ENCODE peak calls at places on chromosomes 2 and 18, in four cellular contexts. E is kidney epithelial cell, B is GM06990, R is uterus. W is an unnamed sample.

GRCh38 chr2:207041279-207041678 is 102.0 kb downstream of the CPO start:
- DNase-seq in E (no peak), B (no peak), R (no peak), W (no peak)

GRCh38 chr2:19865151-19865550 is 36.6 kb downstream of the TTC32 start:
- DNase-seq in E (no peak), B (peak), R (no peak), W (no peak)

GRCh38 chr2:176652300-176653182 is 383.3 kb downstream of the MTX2 start:
- DNase-seq in E (no peak), B (no peak), R (no peak), W (no peak)

GRCh38 chr2:16172324-16173175 is 232.2 kb downstream of the MYCN start:
- DNase-seq in E (no peak), B (no peak), R (no peak), W (no peak)

GRCh38 chr2:52639692-52640091 is 1127.9 kb upstream of the CHAC2 start:
- DNase-seq in E (no peak), B (no peak), R (no peak), W (no peak)

GRCh38 chr18:45935591-45936335 is 31.4 kb downstream of the EPG5 start:
- DNase-seq in E (no peak), B (no peak), R (no peak), W (no peak)

GRCh38 chr2:84894131-84894586 is 11.3 kb upstream of the TMSB10 start:
- DNase-seq in E (no peak), B (no peak), R (no peak), W (no peak)

GRCh38 chr2:31127931-31128330 is 10.3 kb downstream of the GALNT14 start:
- DNase-seq in E (no peak), B (no peak), R (no peak), W (no peak)

GRCh38 chr2:110858993-110859770 is 126.8 kb downstream of the ACOXL start:
- DNase-seq in E (no peak), B (no peak), R (no peak), W (no peak)

GRCh38 chr2:202109139-202109736 is 36.2 kb downstream of the KIAA2012 start:
- DNase-seq in E (no peak), B (no peak), R (no peak), W (no peak)

GRCh38 chr18:74493689-74494088 is 2.5 kb upstream of the CNDP2 start:
- DNase-seq in E (no peak), B (no peak), R (no peak), W (no peak)

GRCh38 chr2:98912221-98912851 is 23.7 kb downstream of the CRACDL start:
- DNase-seq in E (peak), B (no peak), R (no peak), W (no peak)

GRCh38 chr2:10303634-10304378 is 1.1 kb downstream of the HPCAL1 start:
- DNase-seq in E (no peak), B (peak), R (peak), W (no peak)
- TF ChIP-seq CTCF in E (no peak), B (no peak), R (no peak), W (no peak)

DNA sequence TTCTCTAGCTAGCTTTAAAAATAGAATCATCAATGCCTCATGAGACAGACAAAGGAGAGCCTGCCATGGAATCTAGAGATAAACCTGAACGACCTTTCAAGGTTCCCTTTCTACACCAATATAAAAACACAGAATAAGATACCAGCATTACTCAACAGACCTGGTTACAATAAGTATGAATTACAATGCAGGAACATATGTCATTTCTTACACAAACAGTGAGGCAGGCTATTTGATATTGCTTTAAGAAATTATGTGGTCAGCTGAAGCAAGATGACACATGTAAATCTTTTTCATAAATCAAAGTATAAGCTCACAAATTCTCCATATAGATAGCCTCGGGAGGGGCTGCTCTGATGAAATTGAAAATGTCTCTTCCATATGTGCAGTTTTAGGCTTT is 54.5 kb upstream of the SOS1 start:
- DNase-seq in E (no peak), B (no peak), R (no peak), W (no peak)
- TF ChIP-seq CTCF in E (no peak), B (no peak), R (no peak), W (no peak)

GRCh38 chr2:62016957-62017356 is 111.5 kb downstream of the COMMD1 start:
- DNase-seq in E (no peak), B (no peak), R (no peak), W (no peak)
- TF ChIP-seq CTCF in E (no peak), B (no peak), R (no peak), W (no peak)

GRCh38 chr2:178208817-178209216 is 14.5 kb downstream of the OSBPL6 start:
- DNase-seq in E (no peak), B (no peak), R (no peak), W (no peak)
- TF ChIP-seq CTCF in E (peak), B (peak), R (no peak), W (no peak)

GRCh38 chr2:35410431-35411061 is 945.0 kb upstream of the CRIM1 start:
- DNase-seq in E (peak), B (no peak), R (no peak), W (no peak)

GRCh38 chr2:35409762-35410161 is 945.8 kb upstream of the CRIM1 start:
- DNase-seq in E (no peak), B (no peak), R (no peak), W (no peak)

DNA sequence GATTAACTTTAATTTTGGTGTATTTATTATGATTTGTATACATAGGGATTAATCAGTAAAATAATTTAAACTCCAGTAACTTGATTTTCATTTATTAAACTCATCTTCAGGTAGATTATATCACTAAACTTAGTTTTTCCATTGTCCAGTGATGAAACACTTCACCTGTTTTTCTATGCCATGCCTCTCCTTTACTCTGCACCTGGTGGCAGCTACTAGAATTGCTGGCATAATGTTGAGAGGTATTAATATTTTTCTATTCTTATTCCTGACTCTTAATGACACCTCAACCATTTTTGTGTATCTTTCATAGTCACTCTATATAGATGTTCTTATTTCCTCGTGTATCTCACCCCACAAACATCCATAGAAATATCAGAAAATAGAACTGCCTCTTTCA is 940.3 kb upstream of the CRIM1 start:
- DNase-seq in E (no peak), B (no peak), R (no peak), W (no peak)
- TF ChIP-seq CTCF in E (no peak), B (no peak), R (no peak), W (no peak)

DNA sequence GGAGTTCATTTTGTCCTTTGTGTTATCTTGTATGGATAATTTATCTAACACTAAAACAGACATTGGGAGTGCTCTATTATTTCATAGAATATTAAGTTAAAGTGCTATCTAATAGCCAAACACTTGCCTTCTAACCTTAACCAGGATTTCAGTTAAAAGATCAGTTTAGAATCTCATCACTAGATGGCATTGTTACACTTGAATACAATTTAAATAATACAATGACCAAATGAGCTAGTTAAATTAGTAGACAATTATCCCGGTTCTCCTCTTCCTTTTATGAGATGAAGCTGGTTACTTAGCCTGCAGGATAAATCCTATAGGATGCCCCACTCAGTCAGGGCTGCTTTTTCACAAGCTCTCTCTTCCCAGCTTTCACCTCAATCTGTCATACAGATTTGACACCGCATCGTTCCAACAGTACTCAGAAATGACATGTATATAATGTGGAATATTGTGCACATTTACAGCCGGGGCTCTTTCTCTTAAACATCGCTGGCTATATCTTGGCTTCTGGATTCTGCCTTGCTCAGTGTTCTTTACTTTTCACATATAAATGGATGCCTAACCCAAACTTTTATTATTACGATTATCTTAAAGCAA is 678.8 kb downstream of the KCNJ3 start:
- DNase-seq in E (no peak), B (no peak), R (no peak), W (no peak)
- TF ChIP-seq CTCF in E (peak), B (no peak), R (no peak), W (no peak)

GRCh38 chr2:2506536-2506935 is 175.5 kb upstream of the MYT1L start:
- DNase-seq in E (no peak), B (no peak), R (no peak), W (no peak)

GRCh38 chr2:2507471-2507997 is 176.5 kb upstream of the MYT1L start:
- DNase-seq in E (no peak), B (no peak), R (no peak), W (no peak)

GRCh38 chr2:2502150-2502549 is 171.1 kb upstream of the MYT1L start:
- DNase-seq in E (no peak), B (no peak), R (no peak), W (no peak)

GRCh38 chr2:2503864-2504418 is 172.9 kb upstream of the MYT1L start:
- DNase-seq in E (no peak), B (no peak), R (no peak), W (no peak)

GRCh38 chr2:2505604-2506003 is 174.5 kb upstream of the MYT1L start:
- DNase-seq in E (no peak), B (no peak), R (no peak), W (no peak)
- TF ChIP-seq CTCF in E (no peak), B (no peak), R (no peak), W (no peak)

DNA sequence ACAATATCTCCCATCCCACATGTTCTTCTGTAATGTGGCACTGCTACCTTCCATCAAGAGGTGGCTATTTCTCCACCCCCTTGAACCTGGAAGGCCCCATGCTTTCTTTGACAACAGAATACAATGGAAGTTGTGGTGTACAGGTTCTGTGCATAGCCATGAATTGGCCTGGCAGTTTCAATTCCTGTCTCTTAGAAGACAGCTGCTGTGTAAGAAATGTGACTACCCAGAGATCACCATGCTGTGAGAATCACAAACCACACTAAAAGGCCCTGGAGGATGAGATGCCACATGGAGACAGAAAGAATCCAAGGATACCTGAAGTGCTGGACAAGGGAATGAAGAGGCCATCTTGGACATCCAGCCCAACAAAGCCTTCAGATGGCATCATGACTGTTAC is 47.8 kb upstream of the EHBP1 start:
- DNase-seq in E (no peak), B (peak), R (no peak), W (no peak)
- TF ChIP-seq CTCF in E (no peak), B (no peak), R (no peak), W (no peak)

DNA sequence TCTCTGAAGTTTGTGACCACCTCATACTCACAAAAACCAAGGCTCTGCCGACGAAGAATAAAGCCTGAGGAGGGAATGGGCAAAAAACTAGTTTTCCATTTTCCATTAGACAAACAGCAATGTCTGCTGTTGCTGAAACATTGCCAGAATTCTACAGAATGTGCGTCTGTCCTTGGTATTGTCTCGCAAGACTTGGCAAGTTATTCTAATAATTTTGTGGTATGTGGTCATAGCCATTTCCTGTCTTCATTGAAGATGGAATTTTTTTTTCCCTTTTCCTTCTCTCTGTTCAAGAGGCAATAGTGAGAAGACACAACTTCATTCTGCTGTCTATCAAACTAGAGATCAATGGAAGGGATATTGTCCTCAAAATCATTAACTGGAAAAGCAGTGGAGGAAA is 296.1 kb downstream of the RND3 start:
- DNase-seq in E (no peak), B (no peak), R (no peak), W (no peak)
- TF ChIP-seq CTCF in E (no peak), B (no peak), R (no peak), W (no peak)

DNA sequence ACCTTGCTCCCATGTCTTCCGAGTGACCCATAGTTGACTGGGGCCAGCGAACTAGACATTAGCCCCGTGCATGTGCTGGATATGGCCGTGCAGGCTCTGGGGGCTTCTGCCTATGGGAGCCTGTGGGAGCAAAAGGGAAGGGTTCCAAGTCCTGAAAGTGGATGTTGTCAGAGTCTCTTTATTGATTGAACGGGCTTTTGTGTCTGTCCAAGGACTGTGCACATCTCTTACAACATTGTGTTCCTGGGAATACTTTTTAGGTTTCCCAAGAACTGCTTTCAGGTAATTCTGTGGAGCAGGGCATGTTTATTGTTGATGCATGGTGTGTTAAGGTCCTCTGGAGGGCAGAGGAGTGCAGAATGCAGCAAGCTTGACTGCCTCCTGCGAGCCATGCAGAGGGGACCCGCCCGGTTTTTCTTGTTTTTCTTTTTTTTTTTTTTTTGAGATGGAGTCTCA is 5.0 kb downstream of the RNF144A start:
- DNase-seq in E (no peak), B (no peak), R (no peak), W (no peak)
- TF ChIP-seq CTCF in E (peak), B (peak), R (no peak), W (no peak)